ENCODE peak calls at places on chromosomes 13 and 19, in four cellular contexts. J is upper lobe of right lung, T is suprapubic skin, K is prostate gland. G is an unnamed sample. For H3K27me3, the result is how much of the 10 kb centered on the place peaks cover.

GRCh38 chr13:59750860-59751259 is 412.9 kb downstream of the DIAPH3 start:
- DNase-seq in T (no peak), K (no peak), J (no peak), G (no peak)

GRCh38 chr19:53045536-53045935 is 996 bp downstream of the ERVV-2 start:
- DNase-seq in J (no peak), T (no peak), K (no peak), G (no peak)

GRCh38 chr19:27746691-27747380 is 1466.1 kb downstream of the UQCRFS1 start:
- DNase-seq in J (peak), T (peak), K (peak), G (no peak)

GRCh38 chr19:18608102-18608804 is 1.7 kb upstream of the CRLF1 start:
- DNase-seq in J (no peak), T (no peak), K (no peak), G (no peak)

GRCh38 chr19:19405919-19406877 is 723 bp downstream of the GATAD2A start:
- DNase-seq in J (peak), K (peak), T (peak), G (peak)

GRCh38 chr19:4969292-4969771 is 419 bp downstream of the KDM4B start:
- DNase-seq in J (no peak), K (no peak), T (no peak), G (no peak)

GRCh38 chr13:74825170-74825948 is 656.6 kb downstream of the TBC1D4 start:
- DNase-seq in K (no peak), J (no peak), T (no peak), G (no peak)

GRCh38 chr13:48944221-48944620 is 31.5 kb upstream of the FNDC3A start:
- DNase-seq in K (no peak), J (no peak), T (no peak), G (no peak)

GRCh38 chr19:32373614-32374295 is 28.3 kb downstream of the ZNF507 start:
- DNase-seq in J (no peak), T (no peak), K (peak), G (peak)

GRCh38 chr19:29404015-29404414 is 121.8 kb upstream of the VSTM2B start:
- DNase-seq in T (no peak), J (no peak), K (no peak), G (no peak)

GRCh38 chr13:20080377-20081164 is 80.3 kb downstream of the GJA3 start:
- DNase-seq in K (no peak), J (no peak), T (no peak), G (no peak)

GRCh38 chr13:44622701-44623100 is 46.6 kb upstream of the TSC22D1 start:
- DNase-seq in K (no peak), J (no peak), T (no peak), G (no peak)

GRCh38 chr19:54179921-54180452 is 7.0 kb upstream of the TMC4 start:
- DNase-seq in J (no peak), T (no peak), K (no peak), G (no peak)

GRCh38 chr13:99496322-99497142 is 4.7 kb upstream of the TM9SF2 start:
- DNase-seq in T (peak), J (no peak), K (peak), G (peak)

GRCh38 chr19:48403606-48404005 is 10.1 kb downstream of the GRIN2D start:
- DNase-seq in T (no peak), K (peak), J (no peak), G (no peak)

GRCh38 chr13:86403213-86403612 is 604.0 kb upstream of the SLITRK6 start:
- DNase-seq in T (no peak), K (no peak), J (no peak), G (no peak)

GRCh38 chr19:46515290-46515609 is 19.6 kb upstream of the PNMA8B start:
- DNase-seq in T (no peak), J (no peak), K (no peak), G (no peak)

GRCh38 chr19:13813147-13813546 is 17.9 kb downstream of the ZSWIM4 start:
- DNase-seq in T (no peak), J (no peak), K (no peak), G (no peak)

GRCh38 chr13:50387124-50387581 is 371.9 kb downstream of the KCNRG start:
- DNase-seq in J (peak), K (peak), T (no peak), G (peak)

GRCh38 chr13:30341815-30342570 is 34.6 kb upstream of the KATNAL1 start:
- DNase-seq in J (peak), T (peak), K (peak), G (peak)

GRCh38 chr19:45262570-45262969 is 11.5 kb downstream of the MARK4 start:
- DNase-seq in J (no peak), K (no peak), T (no peak), G (no peak)

GRCh38 chr13:21913010-21913409 is 242.1 kb downstream of the FGF9 start:
- DNase-seq in T (no peak), K (no peak), J (no peak), G (no peak)

GRCh38 chr13:91708558-91708957 is 310.1 kb downstream of the GPC5 start:
- DNase-seq in T (no peak), K (no peak), J (no peak), G (no peak)

DNA sequence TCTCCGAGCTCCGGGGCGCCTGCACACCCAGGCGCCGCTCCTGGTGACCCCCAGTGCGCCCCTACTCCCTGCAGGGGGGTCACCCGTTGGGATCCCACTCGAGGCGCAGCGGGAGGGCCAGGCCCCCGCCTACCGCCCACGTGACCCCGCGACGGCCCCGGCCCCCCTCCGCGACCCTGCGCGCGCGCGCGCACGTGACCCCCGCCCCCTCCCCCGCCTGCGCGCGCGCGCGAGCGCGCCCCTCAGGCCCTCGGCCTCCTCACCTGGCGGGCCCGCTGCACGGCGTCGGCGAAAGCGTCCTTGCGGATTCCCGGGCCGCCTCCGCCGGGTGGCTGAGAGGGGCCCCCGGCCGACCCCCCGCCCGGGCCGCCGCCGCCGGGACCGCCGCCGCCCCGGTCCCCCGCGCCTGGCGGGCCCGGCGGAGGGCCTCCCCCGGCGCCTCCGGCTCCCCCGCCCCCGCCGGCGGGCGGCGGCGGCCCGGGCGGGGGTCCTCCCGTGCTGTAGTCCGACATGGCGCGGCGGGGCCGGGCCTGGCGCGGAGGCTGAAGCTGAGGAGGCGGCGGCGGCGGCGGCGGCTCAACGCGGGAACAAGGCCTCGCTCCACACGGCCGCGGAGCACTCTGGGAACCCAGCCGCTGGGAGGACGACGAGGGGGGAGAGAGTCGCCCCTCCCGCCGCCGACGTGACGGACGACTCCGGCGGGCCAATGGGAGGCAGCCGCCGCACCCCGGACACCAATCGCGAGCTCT is at the start of gene KHSRP:
- DNase-seq in K (no peak), T (no peak), J (peak), G (no peak)
- H3K4me3 ChIP-seq in K (peak), T (peak), J (peak), G (peak)

DNA sequence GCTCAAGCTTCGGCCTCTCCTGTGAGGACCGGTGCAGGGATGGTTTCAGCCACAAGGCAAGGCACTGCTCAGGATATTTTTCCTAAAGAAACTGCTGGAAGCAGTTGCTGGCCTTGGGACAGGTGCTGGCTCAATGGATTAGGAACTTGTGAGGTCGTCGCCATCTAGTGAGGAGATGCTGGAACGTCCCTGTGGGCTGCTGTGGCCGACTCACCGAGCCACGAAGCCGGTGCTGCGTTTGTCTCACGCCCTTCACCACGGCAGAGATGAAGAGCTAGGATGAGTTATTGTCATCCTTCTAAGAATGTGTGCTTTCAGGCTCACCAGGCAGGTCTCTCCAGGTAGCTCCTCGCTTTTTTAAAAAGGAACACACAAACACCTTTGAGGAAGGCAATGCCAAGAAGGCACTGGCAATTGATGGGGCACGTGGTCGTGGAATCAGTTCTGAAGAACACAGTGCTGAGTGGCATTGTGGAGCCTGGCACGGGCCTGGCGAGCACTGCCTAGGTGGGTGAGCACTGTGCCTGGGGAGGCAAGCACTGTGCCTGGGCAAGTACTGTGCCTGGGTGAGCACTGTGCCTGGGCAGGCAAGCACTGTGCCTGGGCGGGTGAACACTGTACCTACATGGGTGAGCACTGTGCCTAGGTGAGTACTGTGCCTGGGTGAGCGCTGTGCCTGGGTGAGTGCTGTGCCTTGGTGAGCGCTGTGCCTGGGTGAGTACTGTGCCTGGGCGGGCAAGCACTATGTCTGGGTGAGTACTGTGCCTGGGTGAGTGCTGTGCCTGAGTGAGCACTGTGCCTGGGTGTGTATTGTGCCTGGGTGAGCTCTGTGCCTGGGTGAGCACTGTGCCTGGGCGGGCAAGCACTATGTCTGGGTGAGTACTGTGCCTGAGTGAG is 140.4 kb downstream of the TEX29 start:
- DNase-seq in T (peak), K (peak), J (no peak), G (no peak)
- TF ChIP-seq CTCF in T (peak), K (peak), J (peak), G (no peak)

GRCh38 chr19:55442372-55443044 is 592 bp downstream of the SHISA7 start:
- DNase-seq in T (no peak), J (no peak), K (no peak), G (no peak)

GRCh38 chr19:55441692-55442321 is 1.3 kb downstream of the SHISA7 start:
- DNase-seq in K (no peak), J (no peak), T (no peak), G (no peak)

GRCh38 chr19:55444720-55445045 is 1.6 kb upstream of the SHISA7 start:
- DNase-seq in K (no peak), J (no peak), T (no peak), G (no peak)

GRCh38 chr19:55443824-55444719 is 972 bp upstream of the SHISA7 start:
- DNase-seq in J (no peak), K (no peak), T (no peak), G (no peak)

DNA sequence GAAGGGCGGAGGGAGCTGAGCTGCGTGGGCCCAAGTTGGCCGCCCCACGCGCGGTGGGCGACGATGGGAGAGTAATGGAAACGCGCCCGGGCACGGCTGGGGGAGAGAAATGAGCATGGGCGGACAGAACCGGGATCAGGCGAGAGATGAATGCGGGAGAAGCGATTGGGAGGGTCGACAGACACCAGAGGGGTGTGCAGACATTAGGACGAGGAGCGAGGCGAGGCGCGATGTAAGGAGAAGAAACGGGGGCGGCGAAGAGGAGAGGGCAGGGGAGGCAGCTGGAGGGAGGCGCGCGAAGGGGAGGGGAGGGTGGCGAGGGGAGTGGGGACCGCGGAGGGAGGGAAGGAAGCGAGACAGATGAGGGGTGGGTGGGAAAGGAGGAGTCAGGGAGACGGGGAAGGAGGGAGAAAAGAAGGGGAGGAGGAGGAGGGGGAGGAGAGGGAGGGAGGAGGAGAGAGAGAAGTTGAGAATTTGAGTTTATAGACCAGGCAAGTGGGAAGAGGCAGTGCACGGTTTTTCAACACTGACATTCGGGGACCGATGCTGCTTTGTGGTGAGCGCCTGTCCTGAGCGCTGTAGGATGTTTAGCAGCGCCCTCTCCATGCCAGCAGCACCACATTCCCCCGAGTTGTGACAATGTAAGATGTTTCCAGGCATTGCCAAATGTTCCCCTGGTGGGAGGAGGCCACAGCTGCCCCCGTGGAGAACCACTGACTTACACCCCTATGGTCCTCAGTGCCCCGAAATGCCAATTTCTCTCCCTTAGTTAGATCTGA is at the start of gene SHISA7:
- DNase-seq in K (no peak), T (no peak), J (no peak), G (no peak)
- H3K27me3 ChIP-seq in K (under half), T (half or more), J (half or more), G (under half)

GRCh38 chr19:17243854-17244617 is 1.7 kb downstream of the NR2F6 start:
- DNase-seq in T (no peak), K (no peak), J (peak), G (peak)
- H3K4me3 ChIP-seq in T (peak), K (peak), J (peak), G (peak)

GRCh38 chr13:22915442-22916082 is 265.2 kb upstream of the SGCG start:
- DNase-seq in J (peak), T (no peak), K (peak), G (no peak)
- TF ChIP-seq CTCF in J (no peak), T (no peak), K (no peak), G (no peak)

GRCh38 chr19:31103228-31103627 is 246.0 kb downstream of the TSHZ3 start:
- DNase-seq in K (no peak), T (no peak), J (no peak), G (no peak)
- H3K27me3 ChIP-seq in K (under half), T (under half), J (under half), G (under half)

GRCh38 chr13:114199961-114200672 is 21.1 kb downstream of the CFAP97D2 start:
- DNase-seq in K (no peak), J (no peak), T (no peak), G (no peak)
- H3K4me3 ChIP-seq in K (no peak), J (no peak), T (no peak), G (no peak)

GRCh38 chr13:31824705-31825512 is 85.6 kb downstream of the RXFP2 start:
- DNase-seq in K (no peak), J (no peak), T (no peak), G (no peak)
- TF ChIP-seq CTCF in K (no peak), J (peak), T (peak), G (peak)

DNA sequence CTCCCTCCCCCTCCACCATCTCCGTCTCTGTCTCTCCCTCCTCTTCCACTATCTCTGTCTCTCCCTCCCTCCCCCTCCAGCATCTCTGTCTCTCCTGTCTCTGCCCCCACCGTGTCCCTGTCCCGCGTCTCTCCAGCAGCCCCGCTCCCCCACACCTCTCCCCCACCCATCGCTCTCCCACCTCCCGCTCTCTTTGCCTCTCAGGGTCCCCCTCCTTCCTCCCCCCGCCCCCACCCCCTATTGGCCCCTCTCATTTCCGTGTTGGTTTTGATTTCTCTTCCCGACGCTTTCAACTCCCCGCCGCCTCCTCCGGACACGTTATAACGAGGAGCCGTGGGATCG is 13.4 kb downstream of the ERFL start:
- DNase-seq in J (no peak), T (no peak), K (no peak), G (no peak)
- H3K27me3 ChIP-seq in J (under half), T (half or more), K (under half), G (under half)

GRCh38 chr19:15463865-15464371 is 426 bp downstream of the RASAL3 start:
- DNase-seq in K (no peak), T (peak), J (no peak), G (no peak)
- H3K4me3 ChIP-seq in K (peak), T (peak), J (peak), G (peak)

G was measured in ascending aorta.